ENCODE peak calls at places on chromosomes 5 and 9, in five cellular contexts. G is fibroblast of mammary gland, V is HT1080, Y is tibial nerve, A is M059J. R is an unnamed sample.

GRCh38 chr5:158058208-158058607 is 199.3 kb upstream of the CLINT1 start:
- DNase-seq in V (no peak), G (no peak), A (no peak), Y (no peak), R (no peak)

GRCh38 chr5:172622091-172623046 is 18.7 kb upstream of the NEURL1B start:
- DNase-seq in G (no peak), Y (no peak), A (no peak), V (no peak), R (no peak)

GRCh38 chr9:88392549-88392948 is 4.3 kb downstream of the SPIN1 start:
- DNase-seq in G (no peak), A (no peak), V (no peak), Y (no peak), R (no peak)

GRCh38 chr5:103444333-103445038 is 118.1 kb downstream of the NUDT12 start:
- DNase-seq in Y (no peak), A (peak), V (no peak), G (no peak), R (no peak)

GRCh38 chr9:93960971-93961841 is 6.1 kb upstream of the BARX1 start:
- DNase-seq in A (no peak), G (no peak), V (no peak), Y (no peak), R (no peak)

GRCh38 chr5:132265336-132266030 is 8.0 kb downstream of the PDLIM4 start:
- DNase-seq in G (peak), Y (peak), V (peak), A (peak), R (no peak)

GRCh38 chr9:118330191-118330986 is 626.2 kb downstream of the TLR4 start:
- DNase-seq in G (no peak), Y (no peak), A (no peak), V (no peak), R (no peak)

GRCh38 chr9:22157271-22157670 is 148.2 kb upstream of the CDKN2B start:
- DNase-seq in G (no peak), V (no peak), Y (no peak), A (no peak), R (no peak)

GRCh38 chr9:22010881-22011625 is 1.9 kb upstream of the CDKN2B start:
- DNase-seq in Y (no peak), G (peak), A (no peak), V (no peak), R (no peak)

GRCh38 chr5:99586878-99587277 is 658.1 kb upstream of the CHD1 start:
- DNase-seq in G (no peak), Y (no peak), A (no peak), V (no peak), R (no peak)

GRCh38 chr5:172420215-172420934 is 34.0 kb downstream of the SH3PXD2B start:
- DNase-seq in A (peak), Y (peak), V (peak), G (peak), R (peak)

GRCh38 chr5:112738180-112738560 is 485 bp downstream of the APC start:
- DNase-seq in V (peak), A (peak), Y (no peak), G (peak), R (no peak)

R was measured in NCI-H460.